ENCODE peak calls at places on chromosomes 2 and 18, in five cellular contexts. Y is activated T-cell treated with anti-CD3 and anti-CD28 coated beads for 1 hour, L is astrocyte, H is H54, R is T-cell. Q is an unnamed sample.

GRCh38 chr2:200703132-200703925 is 108.4 kb upstream of the BZW1 start:
- DNase-seq in Y (no peak), L (peak), H (peak), R (no peak), Q (peak)

GRCh38 chr2:42164971-42165370 is 4.2 kb upstream of the EML4 start:
- DNase-seq in Y (no peak), L (no peak), H (no peak), R (no peak), Q (no peak)

GRCh38 chr2:46351388-46352141 is 54.4 kb downstream of the EPAS1 start:
- DNase-seq in Y (peak), L (no peak), H (no peak), R (peak), Q (no peak)

GRCh38 chr18:35938158-35938557 is 34.3 kb upstream of the RMP24 start:
- DNase-seq in Y (no peak), L (peak), H (no peak), R (no peak), Q (no peak)

GRCh38 chr18:34493566-34494358 is 216.3 kb upstream of the DTNA start:
- DNase-seq in Y (no peak), L (peak), H (no peak), R (no peak), Q (peak)

GRCh38 chr2:25323042-25323514 is 18.6 kb downstream of the DNMT3A start:
- DNase-seq in Y (no peak), L (peak), H (no peak), R (peak), Q (no peak)

GRCh38 chr2:205405752-205406151 is 276.5 kb upstream of the NRP2 start:
- DNase-seq in Y (no peak), L (peak), H (peak), R (no peak), Q (peak)

GRCh38 chr2:150528861-150529801 is 41.7 kb upstream of the RND3 start:
- DNase-seq in Y (no peak), L (peak), H (no peak), R (no peak), Q (peak)

GRCh38 chr2:46073540-46074018 is 223.6 kb upstream of the EPAS1 start:
- DNase-seq in Y (no peak), L (peak), H (peak), R (no peak), Q (peak)

GRCh38 chr2:10094271-10094814 is 14.1 kb upstream of the CYS1 start:
- DNase-seq in Y (no peak), L (no peak), H (no peak), R (no peak), Q (no peak)

GRCh38 chr18:48735070-48735676 is 196.3 kb downstream of the CTIF start:
- DNase-seq in Y (no peak), L (peak), H (peak), R (no peak), Q (peak)

GRCh38 chr2:226273440-226273839 is 526.2 kb downstream of the IRS1 start:
- DNase-seq in Y (no peak), L (no peak), H (no peak), R (no peak), Q (no peak)

GRCh38 chr18:63366270-63366990 is 576 bp downstream of the KDSR start:
- DNase-seq in Y (peak), L (peak), H (peak), R (peak), Q (peak)

GRCh38 chr2:182077451-182078142 is 91.9 kb downstream of the PPP1R1C start:
- DNase-seq in Y (no peak), L (peak), H (peak), R (no peak), Q (peak)

GRCh38 chr2:101153811-101154210 is 2.6 kb upstream of the TBC1D8 start:
- DNase-seq in Y (no peak), L (no peak), H (no peak), R (no peak), Q (no peak)

GRCh38 chr18:54956506-54956905 is 2.8 kb downstream of the CCDC68 start:
- DNase-seq in Y (no peak), L (no peak), H (no peak), R (no peak), Q (no peak)

GRCh38 chr2:88212251-88212790 is 42.2 kb downstream of the THNSL2 start:
- DNase-seq in Y (no peak), L (no peak), H (no peak), R (no peak), Q (no peak)

GRCh38 chr18:35939166-35939565 is 33.3 kb upstream of the RMP24 start:
- DNase-seq in Y (no peak), L (no peak), H (no peak), R (no peak), Q (no peak)

GRCh38 chr2:127695491-127696472 is 5.5 kb upstream of the SFT2D3 start:
- DNase-seq in Y (peak), L (peak), H (no peak), R (no peak), Q (no peak)

GRCh38 chr2:236211281-236211680 is 43.1 kb upstream of the GBX2 start:
- DNase-seq in Y (no peak), L (no peak), H (no peak), R (no peak), Q (no peak)

GRCh38 chr18:3481696-3482210 is 31.8 kb downstream of the TGIF1 start:
- DNase-seq in Y (no peak), L (no peak), H (no peak), R (no peak), Q (no peak)

GRCh38 chr2:157056200-157056676 is 201.3 kb upstream of the GALNT5 start:
- DNase-seq in Y (no peak), L (peak), H (peak), R (no peak), Q (peak)

GRCh38 chr2:171923206-171923605 is 945 bp downstream of the HAT1 start:
- DNase-seq in Y (no peak), L (peak), H (no peak), R (no peak), Q (peak)

GRCh38 chr2:204673877-204674276 is 128.6 kb downstream of the PARD3B start:
- DNase-seq in Y (no peak), L (peak), H (peak), R (no peak), Q (peak)

GRCh38 chr2:188466761-188467160 is 175.1 kb downstream of the GULP1 start:
- DNase-seq in Y (no peak), L (no peak), H (no peak), R (no peak), Q (no peak)

GRCh38 chr18:50791599-50792438 is 28.0 kb downstream of the MRO start:
- DNase-seq in Y (no peak), L (no peak), H (no peak), R (no peak), Q (no peak)

GRCh38 chr2:9207641-9208301 is 1.2 kb downstream of the ASAP2 start:
- DNase-seq in Y (no peak), L (no peak), H (no peak), R (no peak), Q (no peak)

GRCh38 chr2:7272180-7272579 is 355.0 kb downstream of the RNF144A start:
- DNase-seq in Y (no peak), L (peak), H (no peak), R (no peak), Q (peak)

GRCh38 chr18:77106331-77106730 is 26.3 kb downstream of the MBP start:
- DNase-seq in Y (peak), L (no peak), H (no peak), R (peak), Q (peak)

GRCh38 chr2:231036578-231037106 is 681 bp upstream of the C2orf72 start:
- DNase-seq in Y (no peak), L (no peak), H (no peak), R (no peak), Q (no peak)

GRCh38 chr2:146678516-146678915 is 1166.3 kb upstream of the ACVR2A start:
- DNase-seq in Y (no peak), L (no peak), H (no peak), R (no peak), Q (no peak)

Q was measured in NCI-H226.